ENCODE peak calls at places on chromosomes 2 and 18, in ten cellular contexts. C is Karpas-422, I is cardiac muscle cell, K is M059J, D is left kidney, Z is NCI-H1417, N is SW 1271, O is left ventricle myocardium inferior, U is iPS-NIHi11, G is AG08395. A is an unnamed sample.

GRCh38 chr2:137964066-137964858 is at the start of gene HNMT:
- DNase-seq in C (no peak), I (peak), K (peak), D (peak), Z (no peak), N (peak), O (no peak), U (peak), G (peak), A (no peak)

GRCh38 chr2:206443735-206444527 is 599 bp downstream of the ADAM23 start:
- DNase-seq in C (no peak), I (peak), K (peak), D (peak), Z (peak), N (no peak), O (peak), U (peak), G (peak), A (no peak)

GRCh38 chr2:1590611-1591460 is 153.5 kb downstream of the PXDN start:
- DNase-seq in C (no peak), I (no peak), K (no peak), D (peak), Z (peak), N (no peak), O (no peak), U (peak), G (no peak), A (no peak)

GRCh38 chr2:231709981-231710750 is 1.8 kb downstream of the PTMA start:
- DNase-seq in C (peak), I (peak), K (peak), D (peak), Z (peak), N (peak), O (peak), U (peak), G (peak), A (peak)

GRCh38 chr2:112033600-112033999 is 21.5 kb upstream of the TMEM87B start:
- DNase-seq in C (no peak), I (no peak), K (peak), D (no peak), Z (no peak), N (no peak), O (no peak), U (no peak), G (no peak), A (peak)

GRCh38 chr2:190867182-190867581 is 13.4 kb upstream of the GLS start:
- DNase-seq in C (no peak), I (no peak), K (peak), D (peak), Z (no peak), N (no peak), O (no peak), U (no peak), G (peak), A (peak)

GRCh38 chr18:74146756-74147155 is 878 bp downstream of the FBXO15 start:
- DNase-seq in C (no peak), I (no peak), K (peak), D (peak), Z (peak), N (no peak), O (no peak), U (no peak), G (peak), A (no peak)

GRCh38 chr2:206867006-206867405 is 72.3 kb upstream of the CPO start:
- DNase-seq in C (peak), I (no peak), K (peak), D (no peak), Z (peak), N (no peak), O (no peak), U (no peak), G (no peak), A (no peak)

GRCh38 chr2:210522399-210522798 is 34.0 kb upstream of the CPS1 start:
- DNase-seq in C (no peak), I (no peak), K (no peak), D (no peak), Z (no peak), N (no peak), O (no peak), U (no peak), G (no peak), A (no peak)

GRCh38 chr18:74496508-74497307 is 545 bp downstream of the CNDP2 start:
- DNase-seq in C (peak), I (peak), K (peak), D (peak), Z (peak), N (peak), O (peak), U (peak), G (peak), A (peak)

GRCh38 chr2:181152701-181153100 is 172.3 kb downstream of the UBE2E3 start:
- DNase-seq in C (no peak), I (no peak), K (peak), D (no peak), Z (no peak), N (no peak), O (no peak), U (no peak), G (no peak), A (no peak)

GRCh38 chr18:46408334-46408987 is 248.6 kb downstream of the LOXHD1 start:
- DNase-seq in C (peak), I (no peak), K (no peak), D (no peak), Z (no peak), N (no peak), O (no peak), U (peak), G (no peak), A (no peak)

GRCh38 chr2:97965146-97965545 is 30.6 kb downstream of the TMEM131 start:
- DNase-seq in C (no peak), I (no peak), K (no peak), D (peak), Z (no peak), N (no peak), O (no peak), U (no peak), G (no peak), A (no peak)

GRCh38 chr2:33153008-33153407 is 206.3 kb downstream of the LTBP1 start:
- DNase-seq in C (no peak), I (no peak), K (peak), D (no peak), Z (no peak), N (no peak), O (no peak), U (no peak), G (peak), A (peak)

GRCh38 chr18:48743046-48743445 is 204.2 kb downstream of the CTIF start:
- DNase-seq in C (no peak), I (peak), K (no peak), D (peak), Z (no peak), N (no peak), O (peak), U (no peak), G (peak), A (no peak)

GRCh38 chr2:176084629-176085119 is 912 bp upstream of the EVX2 start:
- DNase-seq in C (no peak), I (no peak), K (no peak), D (peak), Z (no peak), N (no peak), O (no peak), U (no peak), G (no peak), A (no peak)

GRCh38 chr2:15173506-15173905 is 387.6 kb downstream of the NBAS start:
- DNase-seq in C (no peak), I (no peak), K (no peak), D (no peak), Z (no peak), N (no peak), O (no peak), U (no peak), G (no peak), A (no peak)

GRCh38 chr2:197137234-197137633 is 173.3 kb downstream of the ANKRD44 start:
- DNase-seq in C (no peak), I (no peak), K (peak), D (no peak), Z (no peak), N (peak), O (no peak), U (no peak), G (peak), A (peak)

GRCh38 chr2:241777686-241778627 is 1.3 kb downstream of the GAL3ST2 start:
- DNase-seq in C (no peak), I (no peak), K (no peak), D (peak), Z (no peak), N (no peak), O (no peak), U (no peak), G (no peak), A (peak)

GRCh38 chr2:74079522-74080341 is 68.0 kb downstream of the BOLA3 start:
- DNase-seq in C (peak), I (no peak), K (no peak), D (no peak), Z (no peak), N (no peak), O (no peak), U (no peak), G (no peak), A (no peak)

GRCh38 chr2:181738074-181738473 is 57.8 kb upstream of the NEUROD1 start:
- DNase-seq in C (peak), I (no peak), K (peak), D (peak), Z (no peak), N (peak), O (no peak), U (peak), G (no peak), A (peak)

GRCh38 chr2:179272406-179273192 is 8.0 kb upstream of the SESTD1 start:
- DNase-seq in C (no peak), I (peak), K (peak), D (peak), Z (peak), N (no peak), O (no peak), U (no peak), G (peak), A (no peak)

GRCh38 chr2:37558622-37559021 is 112.8 kb downstream of the CDC42EP3 start:
- DNase-seq in C (peak), I (no peak), K (no peak), D (no peak), Z (no peak), N (no peak), O (no peak), U (no peak), G (no peak), A (no peak)